ENCODE peak calls at places on chromosomes 1 and 21, in four cellular contexts. G is progenitor cell of endocrine pancreas, S is CD14-positive monocyte, C is upper lobe of left lung. K is an unnamed sample.

GRCh38 chr1:101137144-101138126 is 99.4 kb upstream of the S1PR1 start:
- DNase-seq in G (no peak), S (no peak), C (no peak), K (no peak)

GRCh38 chr1:27602510-27603319 is 1.2 kb downstream of the AHDC1 start:
- DNase-seq in G (peak), S (no peak), C (peak), K (no peak)

GRCh38 chr21:44496900-44497550 is 41.7 kb downstream of the LRRC3 start:
- DNase-seq in G (no peak), S (no peak), C (no peak), K (no peak)

GRCh38 chr1:245173446-245174178 is 18.8 kb downstream of the KIF26B start:
- DNase-seq in G (no peak), S (no peak), C (no peak), K (no peak)

GRCh38 chr1:193264313-193265065 is 78.1 kb upstream of the B3GALT2 start:
- DNase-seq in G (no peak), S (no peak), C (no peak), K (no peak)

GRCh38 chr1:64917328-64917861 is 49.0 kb downstream of the JAK1 start:
- DNase-seq in G (no peak), S (peak), C (no peak), K (no peak)

GRCh38 chr1:37663426-37664000 is 28.8 kb upstream of the CDCA8 start:
- DNase-seq in G (no peak), S (no peak), C (no peak), K (no peak)

GRCh38 chr1:210299501-210299900 is 29.2 kb upstream of the HHAT start:
- DNase-seq in G (no peak), S (no peak), C (no peak), K (no peak)

GRCh38 chr1:75672528-75673393 is 51.7 kb upstream of the ACADM start:
- DNase-seq in G (no peak), S (no peak), C (no peak), K (no peak)

GRCh38 chr21:25508364-25508763 is 98.9 kb downstream of the MRPL39 start:
- DNase-seq in G (no peak), S (no peak), C (no peak), K (no peak)

GRCh38 chr21:19607983-19608668 is 1204.5 kb upstream of the TMPRSS15 start:
- DNase-seq in G (no peak), S (no peak), C (no peak), K (no peak)
- TF ChIP-seq CTCF in G (no peak), S (no peak), C (no peak), K (no peak)

GRCh38 chr1:47694011-47694890 is 256.4 kb downstream of the FOXD2 start:
- DNase-seq in G (no peak), S (no peak), C (no peak), K (peak)

GRCh38 chr1:47692196-47692595 is 254.4 kb downstream of the FOXD2 start:
- DNase-seq in G (no peak), S (no peak), C (no peak), K (peak)

GRCh38 chr1:47690341-47691244 is 252.7 kb downstream of the FOXD2 start:
- DNase-seq in G (no peak), S (no peak), C (no peak), K (peak)

GRCh38 chr1:47689894-47690293 is 252.1 kb downstream of the FOXD2 start:
- DNase-seq in G (no peak), S (no peak), C (no peak), K (peak)

DNA sequence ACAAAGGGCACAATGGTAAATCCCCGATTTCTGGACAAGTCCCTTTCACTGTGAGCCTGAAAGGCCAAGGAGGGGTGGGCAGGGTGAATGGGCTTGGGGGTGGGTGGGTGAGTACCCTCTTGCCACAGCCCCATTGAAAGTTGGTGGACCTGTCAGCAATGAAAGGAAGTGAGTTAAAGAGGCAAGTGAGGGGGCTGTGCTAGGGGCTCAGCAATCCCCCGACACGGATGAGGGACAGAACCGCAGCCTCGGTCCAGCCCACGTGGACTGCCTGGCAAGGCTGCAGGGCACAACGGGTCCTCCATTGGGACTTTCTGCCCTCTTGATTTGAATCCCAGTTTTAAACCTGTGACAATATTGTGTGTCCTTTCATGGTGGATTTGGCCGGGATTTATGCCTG is 255.3 kb downstream of the FOXD2 start:
- DNase-seq in G (no peak), S (no peak), C (peak), K (peak)
- TF ChIP-seq CTCF in G (no peak), S (no peak), C (no peak), K (no peak)

DNA sequence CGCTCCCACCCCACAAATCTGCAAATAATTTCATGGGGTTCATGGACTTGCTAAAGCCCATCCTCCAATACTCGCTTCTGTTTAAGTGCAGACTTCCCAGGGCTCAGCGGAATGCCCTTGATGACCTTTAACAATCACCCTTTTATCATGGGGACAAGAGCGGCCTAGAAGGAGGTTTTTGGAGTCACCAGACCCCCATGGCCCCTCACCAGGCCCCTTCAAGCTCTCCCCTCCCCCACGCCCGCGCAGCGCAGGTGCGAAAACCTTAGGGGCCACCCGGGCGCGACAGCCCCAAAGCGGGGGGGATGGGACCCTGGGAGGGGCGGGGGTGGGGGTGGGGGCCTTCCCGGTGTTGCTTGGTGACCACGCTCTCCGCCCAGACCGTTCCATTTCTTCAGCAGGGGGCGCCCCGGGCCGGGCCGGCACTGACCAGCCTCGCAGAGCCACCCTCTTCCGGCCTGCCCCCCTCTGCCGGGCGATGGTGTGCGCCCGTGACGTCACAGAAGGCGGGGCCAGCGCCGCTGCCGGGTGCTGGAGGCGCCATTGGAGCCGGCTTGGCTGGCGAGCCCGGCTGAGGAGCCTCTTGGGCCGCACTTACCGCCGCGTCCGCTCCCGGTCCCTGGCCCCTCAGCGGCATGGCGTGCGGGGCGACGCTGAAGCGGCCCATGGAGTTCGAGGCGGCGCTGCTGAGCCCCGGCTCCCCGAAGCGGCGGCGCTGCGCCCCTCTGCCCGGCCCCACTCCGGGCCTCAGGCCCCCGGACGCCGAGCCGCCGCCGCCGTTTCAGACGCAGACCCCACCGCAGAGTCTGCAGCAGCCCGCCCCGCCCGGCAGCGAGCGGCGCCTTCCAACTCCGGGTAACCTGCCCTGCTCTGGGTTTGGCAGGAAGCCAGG is at the start of gene AKIRIN1:
- DNase-seq in G (peak), S (peak), C (peak), K (peak)
- TF ChIP-seq CTCF in G (no peak), S (peak), C (peak), K (no peak)

GRCh38 chr1:161174911-161175310 is 2.4 kb downstream of the B4GALT3 start:
- DNase-seq in G (no peak), S (no peak), C (no peak), K (no peak)

GRCh38 chr1:161175771-161176453 is 1.4 kb downstream of the B4GALT3 start:
- DNase-seq in G (no peak), S (no peak), C (no peak), K (no peak)

GRCh38 chr1:161177936-161178244 is 583 bp upstream of the B4GALT3 start:
- DNase-seq in G (no peak), S (no peak), C (no peak), K (no peak)

GRCh38 chr1:161177112-161177935 is at the start of gene B4GALT3:
- DNase-seq in G (peak), S (peak), C (peak), K (peak)

GRCh38 chr1:161176468-161177111 is 717 bp downstream of the B4GALT3 start:
- DNase-seq in G (no peak), S (no peak), C (no peak), K (no peak)
- TF ChIP-seq CTCF in G (no peak), S (no peak), C (no peak), K (no peak)

GRCh38 chr21:45549670-45550463 is 7.6 kb upstream of the SLC19A1 start:
- DNase-seq in G (no peak), S (peak), C (no peak), K (no peak)
- TF ChIP-seq CTCF in G (no peak), S (no peak), C (no peak), K (no peak)

DNA sequence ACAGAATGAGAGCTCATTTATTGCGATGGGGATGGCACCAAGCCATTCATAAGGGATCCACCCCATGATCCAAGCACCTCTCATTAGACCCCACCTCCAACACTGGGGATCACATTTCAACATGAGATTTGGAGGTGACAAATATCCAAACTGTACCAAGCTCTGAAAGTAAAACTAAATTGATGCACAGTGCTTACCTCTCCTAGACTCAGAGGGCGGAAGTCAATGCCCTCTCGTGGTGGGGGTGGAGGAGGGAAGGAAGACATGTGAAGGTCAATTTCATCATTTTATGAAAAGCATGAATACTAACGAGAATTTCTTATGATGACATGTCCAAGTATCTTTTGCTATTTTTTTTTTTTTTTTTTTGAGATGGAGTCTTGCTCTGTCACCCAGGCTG is 120.0 kb downstream of the PGBD5 start:
- DNase-seq in G (no peak), S (no peak), C (no peak), K (no peak)
- TF ChIP-seq CTCF in G (no peak), S (no peak), C (no peak), K (no peak)

DNA sequence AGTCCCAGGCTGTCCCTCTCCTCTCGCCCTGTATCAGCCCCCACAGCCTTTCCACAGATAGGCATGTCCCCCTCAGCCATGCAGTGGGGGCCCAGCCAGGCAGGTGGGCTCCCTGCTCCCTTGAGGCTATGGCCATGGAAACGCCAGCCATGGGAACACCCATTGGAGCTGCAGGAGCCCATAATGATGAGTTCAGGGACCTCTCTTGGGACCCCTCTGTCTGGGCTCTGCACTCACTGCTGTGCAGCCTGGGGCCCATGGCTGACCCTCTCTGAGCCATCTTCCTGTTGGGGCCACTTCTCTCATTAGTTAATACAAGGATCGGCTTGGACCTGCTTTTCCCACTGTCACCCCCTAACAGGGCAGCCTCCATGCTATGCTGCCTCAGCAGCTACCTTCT is 33.2 kb downstream of the WNT3A start:
- DNase-seq in G (no peak), S (no peak), C (no peak), K (peak)
- TF ChIP-seq CTCF in G (no peak), S (no peak), C (no peak), K (no peak)